ENCODE peak calls at places on chromosomes 2 and 18, in four cellular contexts. P, U, Z and T are unnamed samples.

GRCh38 chr18:65221736-65222135 is 529.1 kb upstream of the CDH7 start:
- DNase-seq in P (no peak), U (no peak), Z (no peak), T (no peak)

GRCh38 chr2:193695367-193695766 is 1500.6 kb upstream of the TMEFF2 start:
- DNase-seq in P (no peak), U (no peak), Z (no peak), T (no peak)

GRCh38 chr2:115162454-115163293 is 720.2 kb downstream of the DPP10 start:
- DNase-seq in P (no peak), U (no peak), Z (no peak), T (no peak)

GRCh38 chr2:170235860-170236638 is 58.1 kb downstream of the MYO3B start:
- DNase-seq in P (no peak), U (peak; percentile 24), Z (no peak), T (no peak)

GRCh38 chr2:176473177-176473576 is 203.9 kb downstream of the MTX2 start:
- DNase-seq in P (no peak), U (peak; percentile 21), Z (peak; percentile 34), T (peak; percentile 84)

GRCh38 chr2:186891219-186891621 is 42.2 kb upstream of the ZSWIM2 start:
- DNase-seq in P (no peak), U (no peak), Z (no peak), T (no peak)

GRCh38 chr2:200575957-200576356 is 9.9 kb upstream of the AOX1 start:
- DNase-seq in P (no peak), U (no peak), Z (no peak), T (no peak)

GRCh38 chr2:226410212-226410611 is 389.4 kb downstream of the IRS1 start:
- DNase-seq in P (no peak), U (no peak), Z (no peak), T (no peak)

GRCh38 chr2:220707261-220707660 is 864.8 kb downstream of the EPHA4 start:
- DNase-seq in P (no peak), U (no peak), Z (no peak), T (no peak)

GRCh38 chr2:181781082-181781786 is 100.9 kb upstream of the NEUROD1 start:
- DNase-seq in P (no peak), U (no peak), Z (no peak), T (no peak)

GRCh38 chr2:80947601-80948130 is 643.1 kb upstream of the LRRTM1 start:
- DNase-seq in P (no peak), U (no peak), Z (no peak), T (no peak)

GRCh38 chr2:98509542-98510321 is 65.1 kb downstream of the INPP4A start:
- DNase-seq in P (no peak), U (no peak), Z (no peak), T (no peak)

GRCh38 chr2:14223576-14223975 is 408.9 kb upstream of the LRATD1 start:
- DNase-seq in P (no peak), U (no peak), Z (no peak), T (no peak)

GRCh38 chr2:230520875-230521155 is 104.8 kb downstream of the SP100 start:
- DNase-seq in P (no peak), U (no peak), Z (no peak), T (no peak)

GRCh38 chr2:30956995-30957394 is 149.7 kb upstream of the CAPN13 start:
- DNase-seq in P (no peak), U (no peak), Z (no peak), T (no peak)

GRCh38 chr2:157875720-157876065 is 437 bp downstream of the ACVR1 start:
- DNase-seq in P (no peak), U (peak; percentile 47), Z (peak; percentile 56), T (no peak)

GRCh38 chr2:174340400-174341300 is 5.9 kb downstream of the SP9 start:
- DNase-seq in P (no peak), U (no peak), Z (no peak), T (no peak)

GRCh38 chr2:227576110-227576509 is 22.6 kb upstream of the SCYGR2 start:
- DNase-seq in P (no peak), U (no peak), Z (no peak), T (no peak)

GRCh38 chr2:117718048-117718447 is 96.4 kb upstream of the DDX18 start:
- DNase-seq in P (no peak), U (no peak), Z (no peak), T (no peak)

GRCh38 chr2:4745596-4745995 is 946.6 kb upstream of the SOX11 start:
- DNase-seq in P (no peak), U (no peak), Z (no peak), T (no peak)

GRCh38 chr2:215324811-215325210 is 13.0 kb downstream of the ATIC start:
- DNase-seq in P (no peak), U (no peak), Z (no peak), T (no peak)

GRCh38 chr2:112155331-112156151 is 17.4 kb downstream of the FBLN7 start:
- DNase-seq in P (no peak), U (no peak), Z (no peak), T (no peak)

GRCh38 chr2:20661028-20661980 is 5.6 kb upstream of the GDF7 start:
- DNase-seq in P (no peak), U (peak; percentile 63), Z (peak; percentile 77), T (peak; percentile 19)

GRCh38 chr2:42714686-42715085 is 49.2 kb downstream of the OXER1 start:
- DNase-seq in P (no peak), U (no peak), Z (no peak), T (no peak)

GRCh38 chr2:217802876-217803638 is 199.7 kb downstream of the TNS1 start:
- DNase-seq in P (no peak), U (no peak), Z (no peak), T (peak; percentile 34)

GRCh38 chr2:202091476-202091875 is 18.4 kb downstream of the KIAA2012 start:
- DNase-seq in P (no peak), U (no peak), Z (no peak), T (no peak)

GRCh38 chr18:3224223-3224622 is 4.5 kb upstream of the MYOM1 start:
- DNase-seq in P (no peak), U (peak; percentile 56), Z (no peak), T (no peak)

GRCh38 chr2:74548285-74548918 is 5.3 kb downstream of the LOXL3 start:
- DNase-seq in P (no peak), U (no peak), Z (no peak), T (no peak)

GRCh38 chr2:239459581-239459980 is 58.8 kb upstream of the HDAC4 start:
- DNase-seq in P (no peak), U (no peak), Z (no peak), T (no peak)

GRCh38 chr18:54942569-54942968 is 16.7 kb downstream of the CCDC68 start:
- DNase-seq in P (no peak), U (no peak), Z (no peak), T (no peak)

GRCh38 chr2:74304332-74305148 is 38.7 kb downstream of the SLC4A5 start:
- DNase-seq in P (no peak), U (no peak), Z (no peak), T (no peak)

GRCh38 chr2:65128297-65129190 is 1.4 kb downstream of the RAB1A start:
- DNase-seq in P (no peak), U (no peak), Z (no peak), T (no peak)

GRCh38 chr2:195600796-195601195 is 56.2 kb upstream of the SLC39A10 start:
- DNase-seq in P (no peak), U (no peak), Z (no peak), T (no peak)

GRCh38 chr18:68428026-68428425 is 286.9 kb downstream of the TMX3 start:
- DNase-seq in P (no peak), U (no peak), Z (no peak), T (peak; percentile 56)

GRCh38 chr2:10985901-10986535 is 74.3 kb downstream of the KCNF1 start:
- DNase-seq in P (no peak), U (no peak), Z (no peak), T (no peak)

GRCh38 chr2:145530653-145531052 is 1010.7 kb upstream of the ZEB2 start:
- DNase-seq in P (no peak), U (no peak), Z (no peak), T (no peak)

GRCh38 chr2:169222665-169223064 is 139.7 kb downstream of the LRP2 start:
- DNase-seq in P (no peak), U (no peak), Z (no peak), T (no peak)

GRCh38 chr2:30666307-30666874 is 140.9 kb downstream of the CAPN13 start:
- DNase-seq in P (no peak), U (no peak), Z (peak; percentile 31), T (peak; percentile 76)

GRCh38 chr2:108182489-108182888 is 57.3 kb upstream of the SULT1C3 start:
- DNase-seq in P (no peak), U (no peak), Z (no peak), T (no peak)
- TF ChIP-seq CTCF in P (no peak), U (no peak), Z (no peak), T (peak; percentile 17)

GRCh38 chr18:58196881-58197872 is 153.2 kb downstream of the NEDD4L start:
- DNase-seq in P (no peak), U (no peak), Z (no peak), T (no peak)
- H3K4me3 ChIP-seq in P (no peak overlapping the region), U (no peak overlapping the region), Z (no peak overlapping the region), T (peak overlapping the region; percentile 40)

GRCh38 chr2:208017721-208018120 is 7.6 kb downstream of the PLEKHM3 start:
- DNase-seq in P (no peak), U (no peak), Z (no peak), T (no peak)
- H3K27ac ChIP-seq in P (no peak overlapping the region), U (no peak overlapping the region), Z (no peak overlapping the region), T (no peak overlapping the region)

GRCh38 chr2:132416996-132417395 is 391 bp downstream of the GPR39 start:
- DNase-seq in P (no peak), U (no peak), Z (no peak), T (no peak)
- TF ChIP-seq CTCF in P (no peak), U (no peak), Z (no peak), T (peak; percentile 37)

GRCh38 chr2:60515751-60516226 is 37.7 kb downstream of the BCL11A start:
- DNase-seq in P (no peak), U (no peak), Z (no peak), T (no peak)

GRCh38 chr2:60517441-60517840 is 36.0 kb downstream of the BCL11A start:
- DNase-seq in P (no peak), U (no peak), Z (no peak), T (no peak)

GRCh38 chr2:60518567-60518966 is 34.9 kb downstream of the BCL11A start:
- DNase-seq in P (no peak), U (no peak), Z (no peak), T (no peak)

GRCh38 chr2:60516383-60516811 is 37.1 kb downstream of the BCL11A start:
- DNase-seq in P (no peak), U (no peak), Z (no peak), T (no peak)

DNA sequence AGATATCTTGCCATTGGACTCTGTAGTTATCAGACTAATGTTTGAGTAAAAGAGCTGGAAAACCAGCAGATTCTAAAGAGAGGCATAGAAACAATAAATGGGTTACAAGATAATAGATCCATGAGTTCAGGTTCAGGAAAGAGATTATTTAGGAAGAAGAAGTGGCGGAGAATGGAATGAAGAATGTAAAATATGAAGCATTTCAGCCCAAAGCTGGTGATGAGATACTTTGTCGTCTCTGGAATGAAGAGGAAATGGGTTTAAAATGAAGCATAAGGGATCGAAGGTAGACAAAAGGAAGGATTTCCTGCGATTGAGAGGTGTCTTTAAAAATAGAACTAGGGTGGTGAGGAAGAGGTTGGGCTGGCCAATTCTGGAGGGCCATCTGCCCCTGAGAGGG is 36.6 kb downstream of the BCL11A start:
- DNase-seq in P (no peak), U (no peak), Z (no peak), T (no peak)
- H3K4me3 ChIP-seq in P (no peak overlapping the region), U (no peak overlapping the region), Z (no peak overlapping the region), T (no peak overlapping the region)